ENCODE peak calls at places on chromosomes 11 and 22, in six cellular contexts. B is H9, N is IMR-90, L is mesenchymal stem cell, M is neuronal stem cell, J is H1. G is an unnamed sample.

GRCh38 chr11:86245369-86246292 is 1.1 kb downstream of the EED start:
- DNase-seq in B (peak; percentile 38), N (peak; percentile 6), L (peak; percentile 42), M (peak; percentile 17), J (no peak), G (peak; percentile 60)

GRCh38 chr11:123473941-123474668 is 44.0 kb downstream of the GRAMD1B start:
- DNase-seq in B (no peak), N (peak; percentile 98), L (peak; percentile 94), M (no peak), J (no peak), G (no peak)

GRCh38 chr11:114049050-114049449 is 10.5 kb upstream of the ZBTB16 start:
- DNase-seq in B (no peak), N (no peak), L (no peak), M (no peak), J (no peak), G (no peak)

GRCh38 chr22:27212617-27213177 is 555.3 kb downstream of the MIAT start:
- DNase-seq in B (no peak), N (peak; percentile 98), L (peak; percentile 100), M (no peak), J (no peak), G (peak; percentile 44)

GRCh38 chr11:44621140-44621681 is 55.7 kb downstream of the CD82 start:
- DNase-seq in B (peak; percentile 88), N (peak; percentile 41), L (peak; percentile 74), M (peak; percentile 81), J (peak; percentile 46), G (peak; percentile 86)

GRCh38 chr11:83007909-83008580 is 63.7 kb downstream of the RAB30 start:
- DNase-seq in B (no peak), N (peak; percentile 24), L (peak; percentile 36), M (peak; percentile 40), J (no peak), G (peak; percentile 59)

GRCh38 chr11:11708256-11708655 is 86.5 kb upstream of the GALNT18 start:
- DNase-seq in B (no peak), N (no peak), L (no peak), M (no peak), J (no peak), G (no peak)

GRCh38 chr11:89119426-89119825 is 53.6 kb upstream of the GRM5 start:
- DNase-seq in B (no peak), N (no peak), L (no peak), M (peak; percentile 21), J (no peak), G (no peak)

GRCh38 chr22:48942698-48943566 is 884.7 kb downstream of the BRD1 start:
- DNase-seq in B (peak; percentile 10), N (no peak), L (no peak), M (no peak), J (no peak), G (no peak)

GRCh38 chr11:64608636-64609035 is 17.6 kb downstream of the SLC22A12 start:
- DNase-seq in B (no peak), N (no peak), L (no peak), M (no peak), J (no peak), G (peak; percentile 6)

GRCh38 chr11:120304526-120304925 is 20.6 kb upstream of the TLCD5 start:
- DNase-seq in B (no peak), N (peak; percentile 21), L (no peak), M (no peak), J (no peak), G (no peak)

GRCh38 chr11:57087966-57088365 is 93.8 kb upstream of the LRRC55 start:
- DNase-seq in B (no peak), N (no peak), L (no peak), M (peak; percentile 4), J (no peak), G (no peak)

GRCh38 chr11:96393753-96394348 is 4.0 kb downstream of the JRKL start:
- DNase-seq in B (no peak), N (peak; percentile 61), L (peak; percentile 60), M (no peak), J (no peak), G (peak; percentile 45)

GRCh38 chr22:35328472-35328885 is 28.8 kb downstream of the TOM1 start:
- DNase-seq in B (no peak), N (no peak), L (no peak), M (no peak), J (no peak), G (no peak)

GRCh38 chr22:48595511-48595905 is 1232.2 kb downstream of the BRD1 start:
- DNase-seq in B (no peak), N (no peak), L (no peak), M (no peak), J (no peak), G (no peak)

GRCh38 chr11:14908214-14908880 is 16.3 kb upstream of the CYP2R1 start:
- DNase-seq in B (peak; percentile 39), N (peak; percentile 34), L (peak; percentile 47), M (no peak), J (no peak), G (peak; percentile 73)

GRCh38 chr11:118142809-118143208 is 9.8 kb downstream of the SCN4B start:
- DNase-seq in B (no peak), N (no peak), L (no peak), M (no peak), J (no peak), G (no peak)

GRCh38 chr11:68469122-68469521 is 8.6 kb downstream of the PPP6R3 start:
- DNase-seq in B (no peak), N (peak; percentile 50), L (peak; percentile 70), M (no peak), J (no peak), G (peak; percentile 61)

GRCh38 chr11:43576834-43577521 is 103.6 kb upstream of the HSD17B12 start:
- DNase-seq in B (peak; percentile 86), N (peak; percentile 49), L (peak; percentile 55), M (peak; percentile 79), J (no peak), G (peak; percentile 88)

GRCh38 chr11:121293276-121293569 is 652 bp downstream of the SC5D start:
- DNase-seq in B (no peak), N (peak; percentile 31), L (peak; percentile 66), M (no peak), J (no peak), G (no peak)

DNA sequence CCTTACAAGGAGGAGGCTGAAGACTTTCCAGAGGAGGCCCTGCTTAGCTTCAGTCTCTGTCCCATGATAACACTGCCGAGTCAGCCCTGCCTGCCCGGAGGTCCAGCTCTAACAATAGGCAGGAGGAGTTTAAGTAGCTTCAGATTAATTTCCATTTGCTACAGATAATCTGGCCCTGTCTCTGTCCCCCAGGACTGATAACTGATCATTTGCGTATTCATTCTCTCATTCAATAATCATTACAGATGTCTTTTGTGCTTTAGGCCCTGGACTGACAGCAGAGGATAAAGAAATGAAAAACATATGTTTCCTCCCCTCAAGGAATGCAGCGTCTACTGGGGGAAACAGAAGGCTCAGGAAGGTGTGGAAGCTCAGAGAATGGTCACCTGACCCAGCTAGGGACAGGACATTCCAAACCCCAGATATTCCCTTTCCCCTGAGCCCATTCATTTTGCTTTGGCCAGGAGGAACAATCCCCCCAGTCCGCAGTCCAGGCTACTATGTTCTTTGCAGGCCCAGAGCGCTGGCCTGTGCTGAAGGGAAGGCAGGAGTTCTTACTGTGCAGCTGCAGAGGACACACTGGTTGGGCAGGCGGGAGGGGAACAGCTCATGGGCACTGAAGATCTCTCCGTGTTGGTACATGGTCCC is 20.8 kb downstream of the CHRDL2 start:
- DNase-seq in B (no peak), N (peak; percentile 46), L (peak; percentile 25), M (no peak), J (no peak), G (peak; percentile 71)
- H2BK120ac ChIP-seq in B (no peak overlapping the region), N (peak overlapping the region; percentile 43), L (no peak overlapping the region), M (no peak overlapping the region), J (peak overlapping the region; percentile 27), G (no peak overlapping the region)

GRCh38 chr11:102177974-102178631 is 67.9 kb downstream of the YAP1 start:
- DNase-seq in B (no peak), N (peak; percentile 94), L (peak; percentile 97), M (no peak), J (no peak), G (peak; percentile 75)

GRCh38 chr11:102177126-102177525 is 66.9 kb downstream of the YAP1 start:
- DNase-seq in B (no peak), N (peak; percentile 47), L (peak; percentile 42), M (no peak), J (no peak), G (no peak)

GRCh38 chr11:102168483-102168882 is 58.2 kb downstream of the YAP1 start:
- DNase-seq in B (no peak), N (no peak), L (no peak), M (no peak), J (no peak), G (peak; percentile 72)

GRCh38 chr11:102171101-102171500 is 60.9 kb downstream of the YAP1 start:
- DNase-seq in B (no peak), N (peak; percentile 85), L (peak; percentile 57), M (no peak), J (no peak), G (no peak)

DNA sequence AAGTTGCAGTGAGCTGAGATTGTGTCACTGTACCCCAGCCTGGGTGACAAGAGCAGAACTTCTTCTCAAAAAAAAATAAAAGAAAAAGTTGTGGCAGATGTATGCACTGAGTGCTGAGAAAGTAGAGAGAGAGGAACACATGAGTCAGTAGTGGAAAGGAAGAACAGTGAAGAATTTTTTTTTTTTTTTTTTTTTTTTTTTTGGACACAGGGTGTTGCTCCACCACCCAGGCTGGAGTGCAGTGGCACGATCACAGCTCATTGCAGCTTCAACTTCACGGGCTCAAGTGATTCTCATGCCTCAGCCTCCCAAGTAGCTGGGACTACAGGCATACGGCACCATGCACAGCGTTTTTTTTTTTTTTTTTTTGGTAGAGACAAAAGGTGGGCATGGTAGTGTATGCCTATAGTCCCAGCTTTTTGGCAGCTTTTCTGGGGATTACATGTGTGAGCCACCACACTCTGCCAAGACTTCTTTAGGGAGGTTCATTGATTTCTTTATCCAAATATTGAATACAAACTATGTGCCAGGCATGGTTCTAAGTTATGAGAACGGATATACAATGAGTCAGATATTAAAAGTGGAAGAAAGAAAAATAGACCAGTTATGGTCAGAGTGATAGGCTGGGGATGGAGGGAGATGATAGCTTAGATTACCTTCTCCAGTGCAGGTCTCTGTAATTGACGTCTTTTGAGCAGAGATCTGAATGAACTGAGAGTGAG is 62.0 kb downstream of the YAP1 start:
- DNase-seq in B (no peak), N (peak; percentile 54), L (peak; percentile 83), M (no peak), J (no peak), G (no peak)
- H3K23ac ChIP-seq in B (no peak overlapping the region), N (peak overlapping the region; percentile 90), L (no peak overlapping the region), M (no peak overlapping the region), J (no peak overlapping the region), G (no peak overlapping the region)

GRCh38 chr22:29198240-29198639 is 7.5 kb upstream of the EMID1 start:
- DNase-seq in B (no peak), N (no peak), L (no peak), M (no peak), J (no peak), G (no peak)
- H2BK15ac ChIP-seq in B (no peak overlapping the region), N (no peak overlapping the region), L (no peak overlapping the region), M (no peak overlapping the region), J (no peak overlapping the region), G (no peak overlapping the region)

DNA sequence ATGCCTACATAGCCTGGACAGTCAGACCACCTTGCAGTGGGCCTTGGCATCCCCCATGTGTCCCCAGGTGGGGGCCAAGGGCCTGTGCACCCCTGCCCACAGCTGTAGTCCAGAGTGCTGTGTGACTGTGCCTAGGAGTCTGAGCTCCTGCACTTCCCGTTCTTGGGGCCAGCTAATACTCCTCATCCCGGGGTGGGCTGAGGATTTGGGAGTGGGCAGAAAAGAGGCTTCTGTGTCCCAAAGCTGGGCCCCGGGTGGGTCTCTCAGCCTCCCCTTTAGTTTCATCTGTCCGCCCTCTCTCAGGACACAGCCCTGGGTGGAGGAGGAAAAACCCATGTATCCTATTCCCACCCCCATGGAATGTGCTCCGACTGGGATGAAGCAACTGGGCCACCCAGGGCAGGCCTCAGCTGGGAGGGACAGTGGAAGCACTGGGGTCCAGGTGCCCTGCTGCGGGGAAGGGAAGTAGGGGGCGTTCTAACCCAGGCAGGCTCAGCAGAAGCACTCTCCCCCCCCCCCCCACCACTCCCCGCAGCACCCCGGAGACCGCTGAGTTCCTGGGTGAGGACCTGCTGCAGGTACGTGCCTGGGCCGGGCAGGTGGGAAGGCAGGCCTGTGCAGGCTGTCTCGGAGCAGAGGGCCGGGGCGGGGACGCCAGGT is 1.3 kb downstream of the SH3BP1 start:
- DNase-seq in B (no peak), N (no peak), L (peak; percentile 20), M (no peak), J (no peak), G (no peak)
- H2BK120ac ChIP-seq in B (no peak overlapping the region), N (peak overlapping the region; percentile 38), L (no peak overlapping the region), M (peak overlapping the region; percentile 35), J (peak overlapping the region; percentile 55), G (no peak overlapping the region)